ENCODE peak calls at places on chromosomes 6 and 20, in seven cellular contexts. K is GM06990, D is HCT116, M is coronary artery, U is right lobe of liver, J is Panc1, L is breast epithelium. Y is an unnamed sample.

GRCh38 chr20:31670371-31671228 is 32.9 kb downstream of the COX4I2 start:
- DNase-seq in K (no peak), D (no peak), M (peak), U (no peak), J (no peak), L (peak), Y (no peak)

GRCh38 chr6:135012764-135013163 is 41.9 kb downstream of the HBS1L start:
- DNase-seq in K (no peak), D (no peak), M (no peak), U (no peak), J (no peak), L (no peak), Y (no peak)

GRCh38 chr6:155483858-155484257 is 28.2 kb upstream of the NOX3 start:
- DNase-seq in K (no peak), D (no peak), M (no peak), U (no peak), J (no peak), L (no peak), Y (no peak)

GRCh38 chr20:62088258-62089127 is 22.8 kb upstream of the TAF4 start:
- DNase-seq in K (no peak), D (peak), M (no peak), U (no peak), J (peak), L (no peak), Y (no peak)

GRCh38 chr20:1225263-1225728 is 548 bp upstream of the RAD21L1 start:
- DNase-seq in K (peak), D (no peak), M (no peak), U (no peak), J (no peak), L (no peak), Y (no peak)

GRCh38 chr6:14216931-14217684 is 99.5 kb downstream of the CD83 start:
- DNase-seq in K (no peak), D (no peak), M (no peak), U (no peak), J (no peak), L (no peak), Y (no peak)

GRCh38 chr20:46683939-46684750 is 5.1 kb downstream of the TP53RK start:
- DNase-seq in K (no peak), D (no peak), M (peak), U (no peak), J (no peak), L (no peak), Y (no peak)

GRCh38 chr6:27517928-27518787 is 45.3 kb upstream of the ZNF184 start:
- DNase-seq in K (peak), D (no peak), M (no peak), U (no peak), J (no peak), L (no peak), Y (peak)

GRCh38 chr6:15661815-15662245 is 998 bp downstream of the DTNBP1 start:
- DNase-seq in K (no peak), D (no peak), M (no peak), U (no peak), J (no peak), L (no peak), Y (no peak)

GRCh38 chr6:132401120-132401940 is at the start of gene MOXD1:
- DNase-seq in K (peak), D (no peak), M (no peak), U (peak), J (no peak), L (no peak), Y (peak)

GRCh38 chr20:58875541-58876134 is 23.1 kb downstream of the GNAS start:
- DNase-seq in K (no peak), D (no peak), M (no peak), U (no peak), J (no peak), L (no peak), Y (no peak)

GRCh38 chr20:1813101-1813529 is 82.1 kb upstream of the SIRPA start:
- DNase-seq in K (no peak), D (no peak), M (peak), U (peak), J (no peak), L (no peak), Y (no peak)

GRCh38 chr6:168959696-168960095 is 293.9 kb downstream of the THBS2 start:
- DNase-seq in K (no peak), D (no peak), M (no peak), U (no peak), J (no peak), L (no peak), Y (no peak)

GRCh38 chr6:52499026-52499425 is 77.8 kb downstream of the TRAM2 start:
- DNase-seq in K (no peak), D (no peak), M (no peak), U (no peak), J (no peak), L (no peak), Y (no peak)

GRCh38 chr20:57656252-57656820 is 36.1 kb upstream of the ZBP1 start:
- DNase-seq in K (no peak), D (no peak), M (peak), U (peak), J (no peak), L (peak), Y (peak)

GRCh38 chr6:89239338-89239737 is 22.2 kb upstream of the GABRR1 start:
- DNase-seq in K (no peak), D (no peak), M (no peak), U (no peak), J (no peak), L (no peak), Y (peak)

GRCh38 chr6:54525731-54526130 is 217.5 kb downstream of the TINAG start:
- DNase-seq in K (no peak), D (peak), M (no peak), U (no peak), J (no peak), L (no peak), Y (no peak)

GRCh38 chr6:5214570-5215052 is 46.1 kb downstream of the LYRM4 start:
- DNase-seq in K (peak), D (peak), M (no peak), U (no peak), J (no peak), L (no peak), Y (no peak)

GRCh38 chr6:33683576-33684427 is 27.7 kb downstream of the UQCC2 start:
- DNase-seq in K (no peak), D (no peak), M (no peak), U (no peak), J (no peak), L (no peak), Y (no peak)

GRCh38 chr20:61965606-61966491 is 99.8 kb downstream of the TAF4 start:
- DNase-seq in K (no peak), D (no peak), M (no peak), U (no peak), J (no peak), L (peak), Y (no peak)

GRCh38 chr20:20207291-20207690 is 155.0 kb downstream of the CFAP61 start:
- DNase-seq in K (no peak), D (no peak), M (no peak), U (no peak), J (no peak), L (no peak), Y (no peak)

GRCh38 chr6:18388252-18388651 is 1.1 kb downstream of the RNF144B start:
- DNase-seq in K (no peak), D (no peak), M (no peak), U (no peak), J (no peak), L (no peak), Y (no peak)

GRCh38 chr20:1505361-1505760 is 14.1 kb upstream of the SIRPB2 start:
- DNase-seq in K (no peak), D (no peak), M (peak), U (no peak), J (no peak), L (no peak), Y (no peak)

GRCh38 chr6:95143408-95144180 is 433.7 kb upstream of the MANEA start:
- DNase-seq in K (no peak), D (no peak), M (no peak), U (peak), J (no peak), L (no peak), Y (no peak)

GRCh38 chr6:22332726-22333125 is 35.9 kb upstream of the PRL start:
- DNase-seq in K (no peak), D (no peak), M (no peak), U (no peak), J (no peak), L (no peak), Y (no peak)

GRCh38 chr6:109527989-109528388 is 45.0 kb upstream of the ZBTB24 start:
- DNase-seq in K (no peak), D (peak), M (no peak), U (no peak), J (no peak), L (no peak), Y (no peak)

GRCh38 chr6:109373333-109373732 is 8.9 kb downstream of the CD164 start:
- DNase-seq in K (no peak), D (no peak), M (no peak), U (no peak), J (no peak), L (no peak), Y (no peak)

GRCh38 chr6:87808005-87808757 is 106.1 kb upstream of the AKIRIN2 start:
- DNase-seq in K (no peak), D (no peak), M (no peak), U (no peak), J (peak), L (no peak), Y (no peak)

GRCh38 chr6:115750946-115751345 is 309.7 kb downstream of the FRK start:
- DNase-seq in K (no peak), D (no peak), M (no peak), U (no peak), J (no peak), L (no peak), Y (no peak)

GRCh38 chr6:2448826-2449571 is 203.6 kb upstream of the GMDS start:
- DNase-seq in K (no peak), D (peak), M (no peak), U (no peak), J (peak), L (no peak), Y (peak)

GRCh38 chr6:130159876-130160415 is 62.8 kb downstream of the SAMD3 start:
- DNase-seq in K (no peak), D (no peak), M (no peak), U (no peak), J (no peak), L (no peak), Y (no peak)

GRCh38 chr20:44231193-44231592 is 15.9 kb upstream of the GDAP1L1 start:
- DNase-seq in K (no peak), D (no peak), M (no peak), U (no peak), J (no peak), L (no peak), Y (no peak)

GRCh38 chr6:152461556-152461955 is 175.6 kb downstream of the SYNE1 start:
- DNase-seq in K (no peak), D (no peak), M (no peak), U (no peak), J (no peak), L (no peak), Y (no peak)

GRCh38 chr6:107565165-107565723 is 75.3 kb downstream of the SOBP start:
- DNase-seq in K (no peak), D (no peak), M (no peak), U (no peak), J (no peak), L (no peak), Y (no peak)
- TF ChIP-seq CTCF in K (no peak), D (no peak), M (no peak), U (no peak), J (no peak), L (no peak), Y (no peak)

DNA sequence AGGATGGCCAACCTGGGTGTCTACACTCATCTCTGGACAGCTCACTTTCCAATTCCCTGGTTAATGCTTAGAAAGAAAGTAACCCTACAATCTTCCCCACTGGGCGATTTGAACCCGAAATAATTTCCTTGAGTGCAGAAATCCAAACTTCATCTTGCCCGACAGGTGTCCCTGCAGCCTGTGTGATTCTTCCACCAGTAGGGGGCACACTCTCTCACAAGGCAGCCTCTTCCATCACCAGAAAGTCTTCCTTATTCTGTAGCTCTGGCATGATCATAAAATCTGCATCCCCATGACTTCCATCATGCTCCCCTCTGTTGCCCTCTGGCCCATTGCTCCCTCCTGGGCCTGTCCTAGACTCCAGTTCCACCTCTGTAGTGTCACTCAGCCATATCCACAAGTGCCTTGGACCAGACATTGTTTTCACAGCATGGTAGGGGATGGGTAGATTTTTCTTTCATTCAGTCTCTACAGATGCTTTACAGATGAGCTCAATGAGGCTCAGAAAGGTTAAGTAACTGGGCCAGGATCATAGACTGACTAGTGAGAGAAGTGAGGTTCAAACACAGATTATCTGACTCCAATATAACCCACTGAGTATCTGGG is 170.4 kb upstream of the SPTLC3 start:
- DNase-seq in K (no peak), D (no peak), M (no peak), U (no peak), J (no peak), L (no peak), Y (no peak)
- TF ChIP-seq CTCF in K (peak), D (peak), M (no peak), U (no peak), J (peak), L (no peak), Y (peak)

DNA sequence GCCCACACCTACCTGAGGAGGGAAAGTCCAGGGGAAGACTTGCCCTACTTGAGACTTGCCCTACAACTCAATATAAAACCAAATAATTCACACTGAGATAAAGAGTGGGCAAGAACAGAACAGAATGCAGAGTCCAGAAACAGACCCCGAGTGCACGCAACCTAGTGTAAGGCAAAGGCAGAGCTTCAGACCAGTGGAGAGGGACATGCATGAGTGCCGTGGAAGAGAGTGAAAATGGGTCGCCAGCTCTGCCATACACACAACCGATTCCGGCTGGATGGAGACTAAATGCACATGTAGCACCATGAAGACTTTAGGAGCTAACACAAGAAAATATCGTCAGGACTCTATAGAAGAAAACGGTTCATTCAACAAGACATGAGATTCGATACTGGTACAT is 58.8 kb upstream of the CST7 start:
- DNase-seq in K (no peak), D (no peak), M (no peak), U (no peak), J (no peak), L (no peak), Y (no peak)
- TF ChIP-seq CTCF in K (no peak), D (no peak), M (no peak), U (no peak), J (no peak), L (no peak), Y (no peak)

GRCh38 chr20:35806075-35806474 is 34.3 kb downstream of the PHF20 start:
- DNase-seq in K (no peak), D (no peak), M (no peak), U (no peak), J (no peak), L (no peak), Y (no peak)
- TF ChIP-seq CTCF in K (no peak), D (no peak), M (no peak), U (no peak), J (no peak), L (no peak), Y (no peak)

GRCh38 chr6:149885888-149886287 is 12.0 kb downstream of the RAET1E start:
- DNase-seq in K (no peak), D (no peak), M (no peak), U (no peak), J (no peak), L (no peak), Y (no peak)

GRCh38 chr6:149881860-149882259 is 16.1 kb downstream of the RAET1E start:
- DNase-seq in K (no peak), D (no peak), M (no peak), U (no peak), J (no peak), L (no peak), Y (no peak)

GRCh38 chr6:149881066-149881766 is 16.7 kb downstream of the RAET1E start:
- DNase-seq in K (no peak), D (no peak), M (no peak), U (no peak), J (no peak), L (no peak), Y (no peak)

GRCh38 chr6:149884617-149885016 is 13.3 kb downstream of the RAET1E start:
- DNase-seq in K (no peak), D (no peak), M (no peak), U (no peak), J (no peak), L (no peak), Y (no peak)

DNA sequence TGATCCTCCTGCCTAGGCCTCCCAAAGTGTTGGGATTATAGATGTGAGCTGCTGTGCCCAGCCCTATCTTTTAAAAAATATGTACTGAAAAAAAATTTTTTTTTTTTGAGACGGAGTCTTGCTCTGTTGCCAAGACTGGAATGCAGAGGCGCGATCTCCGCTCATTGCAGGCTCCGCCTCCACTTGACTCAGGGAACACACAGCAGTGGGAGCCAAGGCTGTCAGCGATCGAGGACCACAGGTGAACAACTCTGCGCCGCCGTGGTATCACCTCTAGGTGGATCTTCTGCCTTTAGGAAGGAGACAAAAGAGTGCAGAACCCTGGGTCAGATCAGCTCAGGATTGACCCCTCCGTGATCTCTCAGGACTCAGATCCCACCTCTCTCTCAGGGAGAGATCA is 13.7 kb downstream of the RAET1E start:
- DNase-seq in K (no peak), D (no peak), M (no peak), U (no peak), J (no peak), L (no peak), Y (no peak)
- TF ChIP-seq CTCF in K (no peak), D (peak), M (no peak), U (no peak), J (no peak), L (no peak), Y (no peak)

DNA sequence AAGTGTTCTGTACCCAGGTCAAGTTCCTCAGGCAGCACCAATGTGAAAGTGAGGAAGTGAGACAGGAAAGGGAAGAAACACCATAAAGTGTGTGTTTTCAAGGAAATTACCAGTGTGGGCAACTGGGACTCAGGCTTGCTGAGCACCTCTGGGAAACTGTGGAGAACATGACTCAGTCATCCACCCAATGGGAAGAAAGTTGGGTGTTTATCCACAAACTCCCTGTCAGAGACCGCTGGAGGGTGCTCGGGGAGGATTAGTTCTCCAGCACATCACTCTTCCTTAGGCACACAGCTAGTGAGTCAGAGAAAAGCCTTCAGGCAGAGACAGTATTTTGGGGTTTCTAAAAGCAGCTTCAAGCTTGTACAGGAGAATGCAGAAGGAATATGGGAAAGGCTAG is 93.6 kb downstream of the PCSK2 start:
- DNase-seq in K (no peak), D (no peak), M (no peak), U (no peak), J (no peak), L (no peak), Y (no peak)
- TF ChIP-seq CTCF in K (no peak), D (no peak), M (no peak), U (no peak), J (no peak), L (no peak), Y (no peak)

GRCh38 chr20:45456632-45457031 is 12.9 kb upstream of the WFDC2 start:
- DNase-seq in K (no peak), D (peak), M (no peak), U (no peak), J (no peak), L (no peak), Y (no peak)
- TF ChIP-seq CTCF in K (peak), D (peak), M (no peak), U (peak), J (peak), L (no peak), Y (peak)

Y was measured in GM13977.